ENCODE peak calls at places on chromosomes 13 and 19, in five cellular contexts. One of them, this sample, is unnamed.

GRCh38 chr19:6218497-6219146 is 61.2 kb downstream of the MLLT1 start:
- DNase-seq in T-helper 17 cell: peak; percentile 64
- DNase-seq in HT-29: peak; percentile 73
- DNase-seq in stimulated activated CD4-positive, alpha-beta T cell treated with anti-CD3 and anti-CD28 coated beads, Interleukin-2, amount 100 ng/mL, for 48 hours: peak; percentile 88
- DNase-seq in activated naive CD4-positive, alpha-beta T cell treated with anti-CD3 and anti-CD28 coated beads, Interleukin-2, amount 10 ng/mL, durations not matched to agents 7 days and 5 days: peak; percentile 89
- DNase-seq in this sample: peak; percentile 28

GRCh38 chr19:33464010-33464732 is 57.4 kb downstream of the PEPD start:
- DNase-seq in T-helper 17 cell: no peak
- DNase-seq in stimulated activated CD4-positive, alpha-beta T cell treated with anti-CD3 and anti-CD28 coated beads, Interleukin-2, amount 100 ng/mL, for 48 hours: no peak
- DNase-seq in HT-29: no peak
- DNase-seq in activated naive CD4-positive, alpha-beta T cell treated with anti-CD3 and anti-CD28 coated beads, Interleukin-2, amount 10 ng/mL, durations not matched to agents 7 days and 5 days: no peak
- DNase-seq in this sample: no peak

GRCh38 chr13:48838193-48839000 is 137.3 kb upstream of the FNDC3A start:
- DNase-seq in T-helper 17 cell: no peak
- DNase-seq in stimulated activated CD4-positive, alpha-beta T cell treated with anti-CD3 and anti-CD28 coated beads, Interleukin-2, amount 100 ng/mL, for 48 hours: no peak
- DNase-seq in HT-29: no peak
- DNase-seq in activated naive CD4-positive, alpha-beta T cell treated with anti-CD3 and anti-CD28 coated beads, Interleukin-2, amount 10 ng/mL, durations not matched to agents 7 days and 5 days: no peak
- DNase-seq in this sample: peak; percentile 39

GRCh38 chr19:54653181-54653809 is 9.5 kb upstream of the LILRB4 start:
- DNase-seq in activated naive CD4-positive, alpha-beta T cell treated with anti-CD3 and anti-CD28 coated beads, Interleukin-2, amount 10 ng/mL, durations not matched to agents 7 days and 5 days: no peak
- DNase-seq in HT-29: peak; percentile 70
- DNase-seq in stimulated activated CD4-positive, alpha-beta T cell treated with anti-CD3 and anti-CD28 coated beads, Interleukin-2, amount 100 ng/mL, for 48 hours: no peak
- DNase-seq in T-helper 17 cell: no peak
- DNase-seq in this sample: peak; percentile 26

GRCh38 chr19:46927106-46927505 is 66.3 kb downstream of the ARHGAP35 start:
- DNase-seq in HT-29: no peak
- DNase-seq in activated naive CD4-positive, alpha-beta T cell treated with anti-CD3 and anti-CD28 coated beads, Interleukin-2, amount 10 ng/mL, durations not matched to agents 7 days and 5 days: no peak
- DNase-seq in stimulated activated CD4-positive, alpha-beta T cell treated with anti-CD3 and anti-CD28 coated beads, Interleukin-2, amount 100 ng/mL, for 48 hours: no peak
- DNase-seq in T-helper 17 cell: no peak
- DNase-seq in this sample: no peak

GRCh38 chr13:99619207-99619606 is 117.9 kb downstream of the TM9SF2 start:
- DNase-seq in T-helper 17 cell: no peak
- DNase-seq in stimulated activated CD4-positive, alpha-beta T cell treated with anti-CD3 and anti-CD28 coated beads, Interleukin-2, amount 100 ng/mL, for 48 hours: no peak
- DNase-seq in activated naive CD4-positive, alpha-beta T cell treated with anti-CD3 and anti-CD28 coated beads, Interleukin-2, amount 10 ng/mL, durations not matched to agents 7 days and 5 days: no peak
- DNase-seq in HT-29: no peak
- DNase-seq in this sample: no peak

GRCh38 chr19:43731854-43732253 is 16.0 kb downstream of the IRGC start:
- DNase-seq in stimulated activated CD4-positive, alpha-beta T cell treated with anti-CD3 and anti-CD28 coated beads, Interleukin-2, amount 100 ng/mL, for 48 hours: no peak
- DNase-seq in T-helper 17 cell: no peak
- DNase-seq in HT-29: no peak
- DNase-seq in activated naive CD4-positive, alpha-beta T cell treated with anti-CD3 and anti-CD28 coated beads, Interleukin-2, amount 10 ng/mL, durations not matched to agents 7 days and 5 days: no peak
- DNase-seq in this sample: no peak

GRCh38 chr13:113109151-113110047 is 3.8 kb downstream of the F7 start:
- DNase-seq in stimulated activated CD4-positive, alpha-beta T cell treated with anti-CD3 and anti-CD28 coated beads, Interleukin-2, amount 100 ng/mL, for 48 hours: no peak
- DNase-seq in HT-29: no peak
- DNase-seq in activated naive CD4-positive, alpha-beta T cell treated with anti-CD3 and anti-CD28 coated beads, Interleukin-2, amount 10 ng/mL, durations not matched to agents 7 days and 5 days: no peak
- DNase-seq in T-helper 17 cell: peak; percentile 6
- DNase-seq in this sample: no peak

GRCh38 chr13:48437381-48437780 is 24.5 kb upstream of the LPAR6 start:
- DNase-seq in T-helper 17 cell: no peak
- DNase-seq in HT-29: no peak
- DNase-seq in activated naive CD4-positive, alpha-beta T cell treated with anti-CD3 and anti-CD28 coated beads, Interleukin-2, amount 10 ng/mL, durations not matched to agents 7 days and 5 days: no peak
- DNase-seq in stimulated activated CD4-positive, alpha-beta T cell treated with anti-CD3 and anti-CD28 coated beads, Interleukin-2, amount 100 ng/mL, for 48 hours: no peak
- DNase-seq in this sample: no peak

GRCh38 chr19:47232422-47233211 is 1.6 kb upstream of the BBC3 start:
- DNase-seq in T-helper 17 cell: no peak
- DNase-seq in HT-29: peak; percentile 46
- DNase-seq in activated naive CD4-positive, alpha-beta T cell treated with anti-CD3 and anti-CD28 coated beads, Interleukin-2, amount 10 ng/mL, durations not matched to agents 7 days and 5 days: peak; percentile 45
- DNase-seq in stimulated activated CD4-positive, alpha-beta T cell treated with anti-CD3 and anti-CD28 coated beads, Interleukin-2, amount 100 ng/mL, for 48 hours: no peak
- DNase-seq in this sample: peak; percentile 82

GRCh38 chr19:10986301-10987127 is 25.7 kb downstream of the SMARCA4 start:
- DNase-seq in T-helper 17 cell: no peak
- DNase-seq in HT-29: no peak
- DNase-seq in stimulated activated CD4-positive, alpha-beta T cell treated with anti-CD3 and anti-CD28 coated beads, Interleukin-2, amount 100 ng/mL, for 48 hours: no peak
- DNase-seq in activated naive CD4-positive, alpha-beta T cell treated with anti-CD3 and anti-CD28 coated beads, Interleukin-2, amount 10 ng/mL, durations not matched to agents 7 days and 5 days: no peak
- DNase-seq in this sample: no peak

GRCh38 chr19:13091400-13092161 is 11.1 kb downstream of the LYL1 start:
- DNase-seq in activated naive CD4-positive, alpha-beta T cell treated with anti-CD3 and anti-CD28 coated beads, Interleukin-2, amount 10 ng/mL, durations not matched to agents 7 days and 5 days: no peak
- DNase-seq in T-helper 17 cell: no peak
- DNase-seq in stimulated activated CD4-positive, alpha-beta T cell treated with anti-CD3 and anti-CD28 coated beads, Interleukin-2, amount 100 ng/mL, for 48 hours: no peak
- DNase-seq in HT-29: no peak
- DNase-seq in this sample: no peak

GRCh38 chr13:96958286-96958891 is 35.9 kb downstream of the OXGR1 start:
- DNase-seq in activated naive CD4-positive, alpha-beta T cell treated with anti-CD3 and anti-CD28 coated beads, Interleukin-2, amount 10 ng/mL, durations not matched to agents 7 days and 5 days: no peak
- DNase-seq in T-helper 17 cell: no peak
- DNase-seq in HT-29: peak; percentile 68
- DNase-seq in stimulated activated CD4-positive, alpha-beta T cell treated with anti-CD3 and anti-CD28 coated beads, Interleukin-2, amount 100 ng/mL, for 48 hours: no peak
- DNase-seq in this sample: peak; percentile 36

GRCh38 chr13:75705395-75705794 is 69.3 kb downstream of the LMO7 start:
- DNase-seq in HT-29: peak; percentile 82
- DNase-seq in T-helper 17 cell: no peak
- DNase-seq in activated naive CD4-positive, alpha-beta T cell treated with anti-CD3 and anti-CD28 coated beads, Interleukin-2, amount 10 ng/mL, durations not matched to agents 7 days and 5 days: no peak
- DNase-seq in stimulated activated CD4-positive, alpha-beta T cell treated with anti-CD3 and anti-CD28 coated beads, Interleukin-2, amount 100 ng/mL, for 48 hours: no peak
- DNase-seq in this sample: peak; percentile 92

GRCh38 chr13:111361873-111362648 is 41.6 kb downstream of the TEX29 start:
- DNase-seq in T-helper 17 cell: no peak
- DNase-seq in activated naive CD4-positive, alpha-beta T cell treated with anti-CD3 and anti-CD28 coated beads, Interleukin-2, amount 10 ng/mL, durations not matched to agents 7 days and 5 days: no peak
- DNase-seq in stimulated activated CD4-positive, alpha-beta T cell treated with anti-CD3 and anti-CD28 coated beads, Interleukin-2, amount 100 ng/mL, for 48 hours: no peak
- DNase-seq in HT-29: no peak
- DNase-seq in this sample: no peak

GRCh38 chr19:40466219-40467006 is at the start of gene SPTBN4:
- DNase-seq in stimulated activated CD4-positive, alpha-beta T cell treated with anti-CD3 and anti-CD28 coated beads, Interleukin-2, amount 100 ng/mL, for 48 hours: peak; percentile 61
- DNase-seq in HT-29: no peak
- DNase-seq in T-helper 17 cell: peak; percentile 64
- DNase-seq in activated naive CD4-positive, alpha-beta T cell treated with anti-CD3 and anti-CD28 coated beads, Interleukin-2, amount 10 ng/mL, durations not matched to agents 7 days and 5 days: peak; percentile 52
- DNase-seq in this sample: no peak

GRCh38 chr13:82688400-82688999 is 1193.8 kb downstream of the SLITRK1 start:
- DNase-seq in T-helper 17 cell: no peak
- DNase-seq in activated naive CD4-positive, alpha-beta T cell treated with anti-CD3 and anti-CD28 coated beads, Interleukin-2, amount 10 ng/mL, durations not matched to agents 7 days and 5 days: no peak
- DNase-seq in stimulated activated CD4-positive, alpha-beta T cell treated with anti-CD3 and anti-CD28 coated beads, Interleukin-2, amount 100 ng/mL, for 48 hours: no peak
- DNase-seq in HT-29: no peak
- DNase-seq in this sample: no peak

GRCh38 chr13:41976491-41976890 is 15.6 kb upstream of the VWA8 start:
- DNase-seq in HT-29: no peak
- DNase-seq in T-helper 17 cell: no peak
- DNase-seq in stimulated activated CD4-positive, alpha-beta T cell treated with anti-CD3 and anti-CD28 coated beads, Interleukin-2, amount 100 ng/mL, for 48 hours: no peak
- DNase-seq in activated naive CD4-positive, alpha-beta T cell treated with anti-CD3 and anti-CD28 coated beads, Interleukin-2, amount 10 ng/mL, durations not matched to agents 7 days and 5 days: no peak
- DNase-seq in this sample: no peak

GRCh38 chr13:112626124-112626523 is 38.2 kb upstream of the TUBGCP3 start:
- DNase-seq in HT-29: no peak
- DNase-seq in activated naive CD4-positive, alpha-beta T cell treated with anti-CD3 and anti-CD28 coated beads, Interleukin-2, amount 10 ng/mL, durations not matched to agents 7 days and 5 days: no peak
- DNase-seq in T-helper 17 cell: no peak
- DNase-seq in stimulated activated CD4-positive, alpha-beta T cell treated with anti-CD3 and anti-CD28 coated beads, Interleukin-2, amount 100 ng/mL, for 48 hours: no peak
- DNase-seq in this sample: no peak

GRCh38 chr13:108957369-108958012 is 328.1 kb downstream of the MYO16 start:
- DNase-seq in T-helper 17 cell: no peak
- DNase-seq in HT-29: peak; percentile 53
- DNase-seq in stimulated activated CD4-positive, alpha-beta T cell treated with anti-CD3 and anti-CD28 coated beads, Interleukin-2, amount 100 ng/mL, for 48 hours: no peak
- DNase-seq in activated naive CD4-positive, alpha-beta T cell treated with anti-CD3 and anti-CD28 coated beads, Interleukin-2, amount 10 ng/mL, durations not matched to agents 7 days and 5 days: no peak
- DNase-seq in this sample: peak; percentile 59

GRCh38 chr19:19259741-19260140 is 13.4 kb downstream of the TM6SF2 start:
- DNase-seq in activated naive CD4-positive, alpha-beta T cell treated with anti-CD3 and anti-CD28 coated beads, Interleukin-2, amount 10 ng/mL, durations not matched to agents 7 days and 5 days: no peak
- DNase-seq in stimulated activated CD4-positive, alpha-beta T cell treated with anti-CD3 and anti-CD28 coated beads, Interleukin-2, amount 100 ng/mL, for 48 hours: no peak
- DNase-seq in T-helper 17 cell: no peak
- DNase-seq in HT-29: peak; percentile 11
- DNase-seq in this sample: no peak

GRCh38 chr13:23618341-23618740 is 48.1 kb downstream of the TNFRSF19 start:
- DNase-seq in T-helper 17 cell: no peak
- DNase-seq in stimulated activated CD4-positive, alpha-beta T cell treated with anti-CD3 and anti-CD28 coated beads, Interleukin-2, amount 100 ng/mL, for 48 hours: no peak
- DNase-seq in HT-29: peak; percentile 12
- DNase-seq in activated naive CD4-positive, alpha-beta T cell treated with anti-CD3 and anti-CD28 coated beads, Interleukin-2, amount 10 ng/mL, durations not matched to agents 7 days and 5 days: no peak
- DNase-seq in this sample: peak; percentile 5

GRCh38 chr19:16216744-16217670 is 19.3 kb downstream of the AP1M1 start:
- DNase-seq in HT-29: no peak
- DNase-seq in activated naive CD4-positive, alpha-beta T cell treated with anti-CD3 and anti-CD28 coated beads, Interleukin-2, amount 10 ng/mL, durations not matched to agents 7 days and 5 days: peak; percentile 44
- DNase-seq in T-helper 17 cell: no peak
- DNase-seq in stimulated activated CD4-positive, alpha-beta T cell treated with anti-CD3 and anti-CD28 coated beads, Interleukin-2, amount 100 ng/mL, for 48 hours: no peak
- DNase-seq in this sample: no peak

GRCh38 chr13:33940898-33941297 is 122.9 kb downstream of the RFC3 start:
- DNase-seq in HT-29: no peak
- DNase-seq in stimulated activated CD4-positive, alpha-beta T cell treated with anti-CD3 and anti-CD28 coated beads, Interleukin-2, amount 100 ng/mL, for 48 hours: no peak
- DNase-seq in T-helper 17 cell: no peak
- DNase-seq in activated naive CD4-positive, alpha-beta T cell treated with anti-CD3 and anti-CD28 coated beads, Interleukin-2, amount 10 ng/mL, durations not matched to agents 7 days and 5 days: no peak
- DNase-seq in this sample: peak; percentile 41

GRCh38 chr13:24228852-24229458 is 68.4 kb downstream of the SPATA13 start:
- DNase-seq in T-helper 17 cell: no peak
- DNase-seq in activated naive CD4-positive, alpha-beta T cell treated with anti-CD3 and anti-CD28 coated beads, Interleukin-2, amount 10 ng/mL, durations not matched to agents 7 days and 5 days: peak; percentile 59
- DNase-seq in stimulated activated CD4-positive, alpha-beta T cell treated with anti-CD3 and anti-CD28 coated beads, Interleukin-2, amount 100 ng/mL, for 48 hours: no peak
- DNase-seq in HT-29: peak; percentile 92
- DNase-seq in this sample: peak; percentile 63

This sample was measured in LoVo.